ENCODE peak calls at places on chromosomes 12 and 14, in six cellular contexts. Z, J, V, G, X and H are unnamed samples. For H3K9me3, the result is how much of the 10 kb centered on the place peaks cover.

GRCh38 chr14:23708343-23708742 is 72.2 kb downstream of the DHRS2 start:
- DNase-seq in Z (no peak), J (no peak), V (no peak), G (no peak), X (no peak), H (no peak)

GRCh38 chr12:128387811-128388422 is 120.9 kb downstream of the TMEM132C start:
- DNase-seq in Z (no peak), J (peak), V (no peak), G (peak), X (peak), H (peak)

GRCh38 chr12:90013409-90013808 is 304.8 kb upstream of the ATP2B1 start:
- DNase-seq in Z (peak), J (no peak), V (peak), G (no peak), X (no peak), H (no peak)

GRCh38 chr14:36085861-36086260 is 90.7 kb downstream of the PTCSC3 start:
- DNase-seq in Z (no peak), J (no peak), V (no peak), G (no peak), X (no peak), H (no peak)

GRCh38 chr12:93667672-93668071 is 9.5 kb upstream of the CRADD start:
- DNase-seq in Z (peak), J (no peak), V (no peak), G (no peak), X (no peak), H (no peak)

GRCh38 chr12:50546441-50547318 is 41.9 kb downstream of the DIP2B start:
- DNase-seq in Z (no peak), J (no peak), V (no peak), G (no peak), X (no peak), H (no peak)

GRCh38 chr12:54195736-54196347 is 7.1 kb upstream of the SMUG1 start:
- DNase-seq in Z (peak), J (no peak), V (peak), G (no peak), X (no peak), H (no peak)

GRCh38 chr12:114769634-114770033 is 85.7 kb upstream of the TBX3 start:
- DNase-seq in Z (no peak), J (no peak), V (peak), G (no peak), X (no peak), H (peak)

GRCh38 chr12:116352315-116352835 is 74.9 kb upstream of the MED13L start:
- DNase-seq in Z (no peak), J (no peak), V (no peak), G (no peak), X (no peak), H (no peak)

GRCh38 chr12:118011377-118011776 is 5.1 kb upstream of the RFC5 start:
- DNase-seq in Z (no peak), J (no peak), V (no peak), G (no peak), X (no peak), H (no peak)

GRCh38 chr14:59015482-59015881 is 173.0 kb upstream of the DAAM1 start:
- DNase-seq in Z (no peak), J (no peak), V (no peak), G (no peak), X (peak), H (no peak)

GRCh38 chr12:69252033-69252432 is 12.7 kb downstream of the CPSF6 start:
- DNase-seq in Z (no peak), J (no peak), V (peak), G (no peak), X (no peak), H (no peak)

GRCh38 chr12:15168279-15168678 is 52.9 kb downstream of the RERG start:
- DNase-seq in Z (no peak), J (no peak), V (peak), G (no peak), X (no peak), H (no peak)

DNA sequence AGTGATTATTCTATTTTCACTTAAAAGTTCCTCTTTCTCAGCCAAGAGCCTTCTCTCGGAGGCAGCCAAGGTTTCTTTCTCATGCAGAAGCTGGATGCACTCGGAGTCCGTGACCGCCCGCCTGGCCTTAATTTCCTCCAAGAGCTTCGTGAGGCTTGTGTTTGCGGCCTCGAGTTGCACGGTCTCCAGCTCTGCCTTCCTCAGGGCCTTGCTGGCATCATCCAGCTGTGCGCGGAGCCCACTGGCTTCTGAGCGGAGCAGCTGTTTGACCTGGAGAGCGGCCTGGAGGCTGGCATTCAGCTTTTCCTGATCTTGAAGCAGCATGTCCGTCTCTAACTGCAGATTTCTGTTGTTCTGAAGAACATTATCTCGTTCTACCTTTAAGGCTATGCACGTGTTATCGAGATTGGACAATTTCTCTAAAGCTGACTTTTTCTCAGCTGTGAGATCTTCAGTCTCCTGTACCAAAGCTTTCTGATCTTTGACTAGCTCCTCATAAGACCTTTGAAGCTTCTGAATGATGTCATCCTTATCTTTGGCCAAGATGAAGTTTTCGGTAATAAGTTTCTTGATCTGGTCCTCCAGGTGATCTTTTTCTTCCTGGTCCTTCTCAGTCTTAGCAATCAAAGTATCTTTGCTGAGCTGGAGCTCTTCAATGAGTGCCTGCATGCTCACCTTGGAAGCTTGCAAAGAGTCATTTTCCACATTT is 57.2 kb upstream of the VPS33A start:
- DNase-seq in Z (no peak), J (no peak), V (no peak), G (no peak), X (no peak), H (no peak)
- H3K18ac ChIP-seq in Z (no peak), J (no peak), V (no peak), G (no peak), X (no peak), H (no peak)

DNA sequence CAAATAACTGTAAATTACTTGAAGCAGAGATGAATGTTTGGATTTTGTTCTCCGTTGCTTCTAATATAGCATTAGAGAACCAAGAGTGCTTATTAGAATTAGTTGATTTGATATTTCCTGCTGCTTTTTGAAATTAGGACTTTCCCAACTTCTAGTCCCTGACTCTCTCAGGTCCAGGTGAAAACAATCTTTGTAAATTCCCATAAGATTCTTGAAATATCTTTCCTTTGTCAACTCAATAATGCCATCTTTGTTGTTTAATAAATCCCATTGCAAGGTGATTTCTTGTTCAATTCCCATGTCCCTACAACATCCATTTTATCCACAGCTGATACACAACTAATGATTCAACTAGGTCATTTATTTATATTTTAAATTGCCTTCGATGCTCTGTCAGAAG is at the start of gene OR4K2:
- DNase-seq in Z (no peak), J (no peak), V (no peak), G (no peak), X (no peak), H (no peak)
- H3K9me3 ChIP-seq in Z (under half), J (under half), V (under half), G (under half), X (half or more), H (under half)

DNA sequence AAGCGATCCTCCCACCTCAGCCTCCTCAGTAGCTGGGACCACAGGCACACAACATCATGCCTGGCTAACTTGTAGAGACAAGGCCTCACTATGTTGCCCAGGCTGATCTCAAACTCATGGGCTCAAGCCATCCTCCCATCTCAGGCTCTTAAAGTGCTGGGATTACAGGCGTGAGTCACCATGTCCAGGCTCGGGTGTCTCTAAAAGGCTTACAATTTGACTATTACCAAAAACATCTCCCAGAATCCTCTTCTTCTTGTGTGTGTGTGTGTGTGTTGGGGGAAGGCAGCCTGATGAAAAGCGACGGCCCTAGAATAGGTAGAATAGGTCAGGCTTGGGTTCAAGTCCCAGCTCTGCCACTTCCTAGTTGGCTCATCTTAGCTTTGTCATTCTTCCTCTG is 16.8 kb downstream of the MSI1 start:
- DNase-seq in Z (peak), J (no peak), V (peak), G (no peak), X (no peak), H (no peak)
- H2AFZ ChIP-seq in Z (no peak), J (no peak), V (no peak), G (no peak), X (no peak), H (no peak)

DNA sequence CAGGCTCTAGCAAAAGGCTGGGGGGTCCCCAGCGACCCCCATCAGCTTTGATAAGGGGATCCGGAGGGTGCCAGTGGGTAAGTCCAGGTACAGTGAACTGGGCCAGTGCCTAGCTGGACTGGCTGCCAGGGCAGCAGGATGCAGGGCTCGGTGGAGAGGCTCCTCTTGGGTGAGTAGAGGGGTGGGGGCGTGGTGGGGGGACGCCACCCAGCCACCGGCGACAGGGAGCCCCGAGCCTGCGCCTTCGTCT is 171 bp downstream of the RAPGEF3 start:
- DNase-seq in Z (no peak), J (no peak), V (no peak), G (no peak), X (no peak), H (no peak)
- H3K18ac ChIP-seq in Z (peak), J (peak), V (peak), G (peak), X (no peak), H (peak)

GRCh38 chr12:133073836-133074235 is 6.9 kb upstream of the ZNF140 start:
- DNase-seq in Z (no peak), J (no peak), V (no peak), G (no peak), X (no peak), H (no peak)
- H3K9me3 ChIP-seq in Z (under half), J (under half), V (half or more), G (half or more), X (half or more), H (under half)